ENCODE peak calls at places on chromosomes 3 and 15, in five cellular contexts. O is K562, L is A549, D is WTC11, U is GM12878. R is an unnamed sample.

GRCh38 chr3:169148448-169149348 is 514.8 kb downstream of the MECOM start:
- DNase-seq in O (peak), L (no peak), D (no peak), U (no peak), R (no peak)

GRCh38 chr3:62246985-62247384 is 126.4 kb downstream of the FEZF2 start:
- DNase-seq in O (no peak), L (no peak), D (no peak), U (no peak), R (no peak)

GRCh38 chr3:178233371-178233770 is 302.9 kb upstream of the KCNMB2 start:
- DNase-seq in O (no peak), L (no peak), D (no peak), U (no peak), R (no peak)

GRCh38 chr3:48240000-48240710 is 749 bp upstream of the ZNF589 start:
- DNase-seq in O (no peak), L (no peak), D (peak), U (no peak), R (no peak)

GRCh38 chr3:60935709-60936108 is 315.5 kb downstream of the FHIT start:
- DNase-seq in O (no peak), L (no peak), D (no peak), U (no peak), R (no peak)

GRCh38 chr3:74897006-74897405 is 282.5 kb upstream of the CNTN3 start:
- DNase-seq in O (peak), L (peak), D (no peak), U (no peak), R (no peak)

GRCh38 chr15:67882487-67883227 is 42.8 kb upstream of the RNU6-1 start:
- DNase-seq in O (peak), L (peak), D (no peak), U (no peak), R (no peak)

GRCh38 chr3:15309662-15310335 is 22.6 kb downstream of the SH3BP5 start:
- DNase-seq in O (no peak), L (no peak), D (no peak), U (no peak), R (no peak)

GRCh38 chr3:12829886-12830784 is 11.2 kb downstream of the RPL32 start:
- DNase-seq in O (no peak), L (peak), D (peak), U (no peak), R (no peak)

GRCh38 chr15:80506494-80506893 is 102.3 kb downstream of the ARNT2 start:
- DNase-seq in O (no peak), L (no peak), D (no peak), U (no peak), R (no peak)

GRCh38 chr3:153190923-153191322 is 28.9 kb downstream of the RAP2B start:
- DNase-seq in O (no peak), L (no peak), D (no peak), U (no peak), R (no peak)

GRCh38 chr3:153192327-153192726 is 30.3 kb downstream of the RAP2B start:
- DNase-seq in O (no peak), L (no peak), D (no peak), U (no peak), R (no peak)

DNA sequence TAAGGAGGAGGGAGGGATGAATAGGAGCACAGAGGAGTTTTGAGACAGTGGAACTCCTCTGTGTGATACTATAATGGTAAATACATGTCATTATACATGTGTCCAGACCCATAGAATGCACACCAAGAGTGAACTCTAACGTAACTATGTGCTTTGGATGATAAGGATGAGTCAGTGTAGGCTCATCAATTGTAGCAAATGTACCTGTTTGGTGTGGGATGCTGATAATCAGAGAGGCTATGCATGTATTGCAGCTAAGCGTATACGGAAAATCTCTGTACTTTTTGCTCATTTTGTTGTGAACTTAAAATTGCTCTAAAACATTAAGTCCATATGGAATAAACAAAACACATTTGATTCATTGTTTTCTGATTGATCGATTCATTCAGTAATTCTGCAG is 33.5 kb downstream of the RAP2B start:
- DNase-seq in O (no peak), L (no peak), D (no peak), U (no peak), R (no peak)
- TF ChIP-seq ESRRA in O (no peak), L (no peak), D (no peak), U (no peak), R (no peak)

DNA sequence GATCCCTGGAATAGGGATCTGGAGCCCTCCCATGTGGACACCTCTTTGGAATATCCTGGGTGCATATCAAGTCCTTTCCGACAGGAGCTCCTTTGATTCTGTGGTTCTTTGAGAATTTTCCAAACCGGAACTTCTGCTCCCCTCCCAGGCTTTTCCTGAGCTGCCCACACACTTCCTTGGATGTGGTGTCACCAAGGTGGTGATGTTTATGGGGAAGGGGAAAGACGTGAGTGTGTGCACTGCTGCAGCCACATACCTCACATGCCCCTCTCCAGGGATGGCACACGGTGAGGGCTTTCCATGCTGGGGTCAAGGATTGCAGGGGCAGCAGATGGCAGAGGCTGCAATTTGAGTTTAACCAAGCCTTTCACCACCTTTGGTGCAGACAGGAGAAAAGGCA is 27.9 kb upstream of the PSTPIP1 start:
- DNase-seq in O (no peak), L (no peak), D (no peak), U (no peak), R (no peak)
- TF ChIP-seq ESRRA in O (no peak), L (no peak), D (no peak), U (no peak), R (no peak)

DNA sequence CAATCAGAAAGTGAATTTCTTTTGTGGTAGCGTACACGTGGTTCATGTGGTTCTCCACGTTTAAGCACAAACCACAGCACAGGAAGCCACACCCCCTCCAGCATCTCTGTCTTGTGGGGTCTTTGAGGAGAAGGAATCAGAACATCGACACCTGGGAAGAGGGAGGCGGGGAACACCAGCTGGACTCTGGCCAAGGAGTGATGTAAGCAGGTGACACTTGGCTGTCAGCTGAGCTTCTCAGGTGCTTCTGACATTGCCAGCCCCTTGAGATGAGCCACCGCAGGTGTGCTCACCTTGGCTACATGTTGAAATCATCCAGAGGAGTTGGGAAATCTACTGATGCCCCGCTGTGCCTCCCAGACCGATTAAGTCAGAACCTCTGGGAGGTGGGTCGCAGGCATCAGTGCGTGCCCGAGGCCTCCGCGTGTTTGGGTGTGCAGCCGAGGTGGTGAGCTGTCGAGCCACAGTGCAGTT is 85.0 kb downstream of the FAM81A start:
- DNase-seq in O (no peak), L (no peak), D (no peak), U (no peak), R (no peak)
- TF ChIP-seq ESRRA in O (no peak), L (no peak), D (no peak), U (no peak), R (no peak)

GRCh38 chr3:36075491-36075890 is 304.8 kb upstream of the STAC start:
- DNase-seq in O (no peak), L (no peak), D (no peak), U (no peak), R (no peak)

DNA sequence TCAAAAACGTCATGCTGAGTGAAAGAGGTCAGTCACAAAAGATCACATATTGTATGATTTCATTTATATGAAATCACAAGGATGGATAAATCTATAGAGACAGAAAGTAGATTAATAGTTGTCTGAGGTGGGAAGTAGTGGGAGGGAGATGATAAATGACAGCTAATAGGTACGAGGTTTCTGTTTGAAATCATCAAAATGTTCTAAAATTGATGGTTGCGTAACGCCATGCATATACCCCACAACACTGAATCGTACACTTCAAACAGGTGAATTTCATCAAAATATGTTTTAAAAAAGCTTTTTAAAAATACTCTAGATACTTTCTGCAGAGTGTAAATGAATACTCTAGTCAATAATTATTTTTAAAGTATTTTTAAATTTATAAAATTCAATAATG is 303.0 kb upstream of the STAC start:
- DNase-seq in O (no peak), L (no peak), D (no peak), U (no peak), R (no peak)
- TF ChIP-seq ESRRA in O (no peak), L (no peak), D (no peak), U (no peak), R (no peak)

DNA sequence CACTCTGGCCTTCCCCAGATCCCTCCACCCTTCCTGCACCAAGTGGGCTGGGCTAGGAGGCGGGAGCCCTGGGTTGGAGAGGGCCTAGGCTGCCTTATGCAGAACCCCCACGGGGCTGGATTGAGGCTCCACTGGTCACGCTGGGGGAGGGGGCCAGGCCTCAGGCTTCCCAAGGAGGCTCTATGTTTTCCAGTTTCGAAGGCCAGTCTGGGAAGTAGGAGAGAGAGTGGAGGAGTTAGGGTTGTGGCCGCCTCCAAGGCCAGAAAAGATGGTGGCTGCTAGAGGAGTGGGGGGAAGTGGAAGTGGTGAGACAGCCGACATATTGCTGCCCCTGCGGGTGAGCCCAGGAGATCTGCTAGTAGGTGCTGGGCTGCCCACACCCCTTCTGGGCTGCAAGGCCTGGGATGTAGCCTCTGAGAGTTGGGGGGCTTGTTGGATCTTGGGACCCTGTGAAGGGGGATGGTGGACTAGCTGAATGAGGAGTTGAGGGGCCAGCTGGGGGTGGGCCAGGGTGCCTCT is 1.2 kb downstream of the GNAI2 start:
- DNase-seq in O (no peak), L (no peak), D (peak), U (no peak), R (no peak)
- TF ChIP-seq ESRRA in O (no peak), L (no peak), D (no peak), U (no peak), R (no peak)

DNA sequence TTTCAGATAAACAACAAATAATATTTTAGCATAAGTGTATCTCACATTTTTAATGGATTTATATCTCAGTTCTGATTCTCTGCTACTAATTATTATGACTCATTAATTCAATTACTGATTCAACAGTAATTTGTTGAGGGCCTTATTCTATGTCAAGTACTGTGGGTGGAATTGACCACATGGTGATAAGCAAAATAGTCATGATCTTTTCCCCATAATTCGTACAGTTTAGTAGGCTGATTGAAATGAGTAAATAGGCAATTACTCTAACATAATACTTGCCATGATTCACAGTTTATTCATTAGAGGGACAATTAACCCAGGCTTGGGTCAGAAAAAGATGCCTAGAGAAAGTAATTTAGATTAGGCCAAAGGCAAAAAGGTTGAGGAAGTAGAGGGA is 60.9 kb upstream of the SLC4A7 start:
- DNase-seq in O (no peak), L (no peak), D (no peak), U (no peak), R (no peak)
- TF ChIP-seq ESRRA in O (no peak), L (no peak), D (no peak), U (no peak), R (no peak)